ENCODE peak calls at places on chromosomes 4 and X, in seven cellular contexts. One of them, this sample, is unnamed.

GRCh38 chrX:41481264-41482109 is 34.3 kb downstream of the NYX start:
- DNase-seq in K562: peak; percentile 66
- DNase-seq in HCT116: peak; percentile 15
- DNase-seq in SK-N-SH: peak; percentile 55
- DNase-seq in GM12878: no peak
- DNase-seq in HepG2: peak; percentile 29
- DNase-seq in H1: no peak
- DNase-seq in this sample: peak; percentile 48

GRCh38 chr4:128869801-128870509 is 60.5 kb downstream of the JADE1 start:
- DNase-seq in K562: no peak
- DNase-seq in HCT116: no peak
- DNase-seq in SK-N-SH: no peak
- DNase-seq in GM12878: no peak
- DNase-seq in HepG2: no peak
- DNase-seq in H1: peak; percentile 22
- DNase-seq in this sample: no peak

GRCh38 chr4:135515295-135515694 is 1313.7 kb upstream of the PABPC4L start:
- DNase-seq in K562: no peak
- DNase-seq in HCT116: no peak
- DNase-seq in SK-N-SH: no peak
- DNase-seq in GM12878: no peak
- DNase-seq in HepG2: no peak
- DNase-seq in H1: no peak
- DNase-seq in this sample: peak; percentile 2

GRCh38 chrX:87663421-87663820 is 145.8 kb downstream of the KLHL4 start:
- DNase-seq in K562: no peak
- DNase-seq in HCT116: no peak
- DNase-seq in SK-N-SH: no peak
- DNase-seq in GM12878: no peak
- DNase-seq in HepG2: no peak
- DNase-seq in H1: no peak
- DNase-seq in this sample: no peak

GRCh38 chr4:47068986-47069385 is 37.6 kb downstream of the GABRB1 start:
- DNase-seq in K562: no peak
- DNase-seq in HCT116: no peak
- DNase-seq in SK-N-SH: no peak
- DNase-seq in GM12878: no peak
- DNase-seq in HepG2: no peak
- DNase-seq in H1: no peak
- DNase-seq in this sample: no peak

GRCh38 chr4:47623916-47624554 is 139.0 kb downstream of the ATP10D start:
- DNase-seq in K562: no peak
- DNase-seq in HCT116: no peak
- DNase-seq in SK-N-SH: no peak
- DNase-seq in GM12878: no peak
- DNase-seq in HepG2: no peak
- DNase-seq in H1: no peak
- DNase-seq in this sample: no peak

GRCh38 chr4:77349796-77350195 is 192.8 kb downstream of the CCNG2 start:
- DNase-seq in K562: no peak
- DNase-seq in HCT116: no peak
- DNase-seq in SK-N-SH: no peak
- DNase-seq in GM12878: no peak
- DNase-seq in HepG2: no peak
- DNase-seq in H1: no peak
- DNase-seq in this sample: no peak

GRCh38 chr4:109658871-109659410 is 44.3 kb downstream of the CASP6 start:
- DNase-seq in K562: no peak
- DNase-seq in HCT116: no peak
- DNase-seq in SK-N-SH: no peak
- DNase-seq in GM12878: no peak
- DNase-seq in HepG2: no peak
- DNase-seq in H1: no peak
- DNase-seq in this sample: no peak

GRCh38 chrX:36422368-36422767 is 502.8 kb downstream of the CFAP47 start:
- DNase-seq in K562: no peak
- DNase-seq in HCT116: no peak
- DNase-seq in SK-N-SH: no peak
- DNase-seq in GM12878: no peak
- DNase-seq in HepG2: no peak
- DNase-seq in H1: no peak
- DNase-seq in this sample: no peak

GRCh38 chr4:111847256-111848108 is 297.8 kb upstream of the FAM241A start:
- DNase-seq in K562: no peak
- DNase-seq in HCT116: no peak
- DNase-seq in SK-N-SH: no peak
- DNase-seq in GM12878: no peak
- DNase-seq in HepG2: peak; percentile 6
- DNase-seq in H1: no peak
- DNase-seq in this sample: no peak

GRCh38 chrX:153925739-153926593 is at the start of gene ARHGAP4:
- DNase-seq in K562: peak; percentile 74
- DNase-seq in HCT116: peak; percentile 37
- DNase-seq in SK-N-SH: no peak
- DNase-seq in GM12878: no peak
- DNase-seq in HepG2: no peak
- DNase-seq in H1: no peak
- DNase-seq in this sample: no peak

GRCh38 chrX:68440438-68440837 is 7.1 kb upstream of the OPHN1 start:
- DNase-seq in K562: no peak
- DNase-seq in HCT116: no peak
- DNase-seq in SK-N-SH: no peak
- DNase-seq in GM12878: no peak
- DNase-seq in HepG2: no peak
- DNase-seq in H1: no peak
- DNase-seq in this sample: no peak

GRCh38 chrX:149074429-149074828 is 430.7 kb downstream of the IDS start:
- DNase-seq in K562: no peak
- DNase-seq in HCT116: no peak
- DNase-seq in SK-N-SH: no peak
- DNase-seq in GM12878: peak; percentile 7
- DNase-seq in HepG2: no peak
- DNase-seq in H1: no peak
- DNase-seq in this sample: no peak

GRCh38 chrX:72052415-72053090 is 79.2 kb downstream of the RTL5 start:
- DNase-seq in K562: no peak
- DNase-seq in HCT116: no peak
- DNase-seq in SK-N-SH: no peak
- DNase-seq in GM12878: no peak
- DNase-seq in HepG2: no peak
- DNase-seq in H1: no peak
- DNase-seq in this sample: no peak

GRCh38 chr4:186845137-186845842 is 121.6 kb upstream of the FAT1 start:
- DNase-seq in K562: peak; percentile 72
- DNase-seq in HCT116: peak; percentile 92
- DNase-seq in SK-N-SH: no peak
- DNase-seq in GM12878: no peak
- DNase-seq in HepG2: peak; percentile 20
- DNase-seq in H1: no peak
- DNase-seq in this sample: no peak

GRCh38 chr4:8434251-8435073 is 6.1 kb downstream of the ACOX3 start:
- DNase-seq in K562: no peak
- DNase-seq in HCT116: no peak
- DNase-seq in SK-N-SH: no peak
- DNase-seq in GM12878: no peak
- DNase-seq in HepG2: no peak
- DNase-seq in H1: no peak
- DNase-seq in this sample: no peak

GRCh38 chrX:135112096-135112729 is 8.1 kb downstream of the ETDB start:
- DNase-seq in K562: no peak
- DNase-seq in HCT116: peak; percentile 32
- DNase-seq in SK-N-SH: peak; percentile 33
- DNase-seq in GM12878: no peak
- DNase-seq in HepG2: no peak
- DNase-seq in H1: peak; percentile 58
- DNase-seq in this sample: no peak

GRCh38 chrX:115606861-115607260 is 45.9 kb downstream of the PLS3 start:
- DNase-seq in K562: no peak
- DNase-seq in HCT116: no peak
- DNase-seq in SK-N-SH: no peak
- DNase-seq in GM12878: no peak
- DNase-seq in HepG2: no peak
- DNase-seq in H1: no peak
- DNase-seq in this sample: no peak

GRCh38 chr4:98467627-98468072 is 190.8 kb downstream of the TSPAN5 start:
- DNase-seq in K562: peak; percentile 56
- DNase-seq in HCT116: peak; percentile 80
- DNase-seq in SK-N-SH: peak; percentile 74
- DNase-seq in GM12878: no peak
- DNase-seq in HepG2: peak; percentile 78
- DNase-seq in H1: peak; percentile 69
- DNase-seq in this sample: peak; percentile 45

GRCh38 chr4:169658196-169658595 is 37.8 kb downstream of the CLCN3 start:
- DNase-seq in K562: no peak
- DNase-seq in HCT116: no peak
- DNase-seq in SK-N-SH: no peak
- DNase-seq in GM12878: no peak
- DNase-seq in HepG2: no peak
- DNase-seq in H1: no peak
- DNase-seq in this sample: peak; percentile 18

GRCh38 chrX:2360731-2361130 is 140.0 kb downstream of the DHRSX start:
- DNase-seq in K562: peak; percentile 17
- DNase-seq in HCT116: no peak
- DNase-seq in SK-N-SH: no peak
- DNase-seq in GM12878: no peak
- DNase-seq in HepG2: peak; percentile 8
- DNase-seq in H1: no peak
- DNase-seq in this sample: no peak

GRCh38 chr4:25002679-25003078 is 28.1 kb downstream of the LGI2 start:
- DNase-seq in K562: no peak
- DNase-seq in HCT116: no peak
- DNase-seq in SK-N-SH: no peak
- DNase-seq in GM12878: no peak
- DNase-seq in HepG2: no peak
- DNase-seq in H1: no peak
- DNase-seq in this sample: no peak
- TF ChIP-seq JUND in K562: no peak
- TF ChIP-seq JUND in HCT116: no peak
- TF ChIP-seq JUND in SK-N-SH: no peak
- TF ChIP-seq JUND in GM12878: no peak
- TF ChIP-seq JUND in HepG2: no peak
- TF ChIP-seq JUND in H1: no peak
- TF ChIP-seq JUND in this sample: no peak

DNA sequence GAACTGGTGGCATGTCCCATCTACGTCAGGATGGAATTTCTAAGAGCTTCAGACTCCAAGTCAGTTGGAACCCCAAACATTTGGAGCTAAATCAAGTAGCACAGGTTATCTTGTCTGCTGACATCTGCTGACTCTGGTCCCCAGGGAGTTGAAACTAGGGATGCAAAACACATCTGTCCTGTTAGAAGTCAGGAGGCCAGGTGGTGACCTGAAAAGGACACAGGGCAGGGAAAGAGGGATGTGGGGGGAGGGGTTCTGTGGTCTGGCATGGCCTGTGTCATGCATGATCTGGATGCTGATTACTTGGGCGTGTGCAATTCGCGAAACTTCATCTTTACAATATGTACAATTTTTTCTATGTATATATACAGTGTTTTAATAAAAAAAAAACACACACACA is 55.2 kb downstream of the FHDC1 start:
- DNase-seq in K562: no peak
- DNase-seq in HCT116: no peak
- DNase-seq in SK-N-SH: no peak
- DNase-seq in GM12878: no peak
- DNase-seq in HepG2: no peak
- DNase-seq in H1: no peak
- DNase-seq in this sample: no peak
- TF ChIP-seq JUND in K562: no peak
- TF ChIP-seq JUND in HCT116: no peak
- TF ChIP-seq JUND in SK-N-SH: no peak
- TF ChIP-seq JUND in GM12878: no peak
- TF ChIP-seq JUND in HepG2: no peak
- TF ChIP-seq JUND in H1: no peak
- TF ChIP-seq JUND in this sample: no peak

DNA sequence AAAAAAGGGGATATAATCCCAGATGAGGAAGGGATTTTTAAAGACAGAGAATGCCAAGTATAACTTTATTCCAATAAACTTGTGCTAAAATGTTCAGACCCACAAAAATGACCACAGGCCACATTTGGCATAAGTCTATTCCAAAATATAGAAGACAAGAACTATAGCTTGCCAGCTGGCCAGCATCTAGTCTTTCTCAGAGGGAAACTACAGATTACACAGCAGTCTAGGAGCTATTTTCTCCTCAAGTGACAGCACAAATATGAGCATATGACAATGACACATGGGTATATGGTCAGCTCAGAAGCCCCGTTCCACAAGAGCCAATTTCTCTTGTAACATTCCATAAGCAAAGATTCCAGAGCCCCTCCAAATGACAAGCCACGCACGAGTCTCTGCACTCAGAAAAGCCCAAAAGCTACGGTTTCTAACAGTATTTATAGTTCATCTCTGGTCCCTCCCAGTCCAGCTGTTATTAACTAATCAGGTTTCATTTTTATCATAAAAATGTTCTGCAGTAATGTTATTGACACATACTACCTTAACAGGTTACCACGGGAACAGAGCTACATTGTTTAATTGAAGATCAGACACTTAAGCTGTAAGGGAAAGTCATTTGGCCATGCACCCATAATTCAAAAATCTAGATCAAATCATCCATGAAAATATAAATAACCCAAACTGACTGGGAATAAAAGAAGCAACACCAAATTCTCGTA is 70.3 kb downstream of the RAB28 start:
- DNase-seq in K562: no peak
- DNase-seq in HCT116: no peak
- DNase-seq in SK-N-SH: no peak
- DNase-seq in GM12878: no peak
- DNase-seq in HepG2: no peak
- DNase-seq in H1: no peak
- DNase-seq in this sample: no peak
- TF ChIP-seq JUND in K562: no peak
- TF ChIP-seq JUND in HCT116: no peak
- TF ChIP-seq JUND in SK-N-SH: no peak
- TF ChIP-seq JUND in GM12878: no peak
- TF ChIP-seq JUND in HepG2: no peak
- TF ChIP-seq JUND in H1: no peak
- TF ChIP-seq JUND in this sample: no peak

GRCh38 chrX:9522756-9523155 is 57.9 kb downstream of the TBL1X start:
- DNase-seq in K562: no peak
- DNase-seq in HCT116: no peak
- DNase-seq in SK-N-SH: no peak
- DNase-seq in GM12878: no peak
- DNase-seq in HepG2: no peak
- DNase-seq in H1: no peak
- DNase-seq in this sample: no peak

GRCh38 chrX:9529223-9529622 is 64.4 kb downstream of the TBL1X start:
- DNase-seq in K562: no peak
- DNase-seq in HCT116: no peak
- DNase-seq in SK-N-SH: no peak
- DNase-seq in GM12878: no peak
- DNase-seq in HepG2: no peak
- DNase-seq in H1: no peak
- DNase-seq in this sample: no peak

GRCh38 chrX:9528498-9528897 is 63.6 kb downstream of the TBL1X start:
- DNase-seq in K562: peak; percentile 44
- DNase-seq in HCT116: no peak
- DNase-seq in SK-N-SH: no peak
- DNase-seq in GM12878: no peak
- DNase-seq in HepG2: no peak
- DNase-seq in H1: no peak
- DNase-seq in this sample: no peak

GRCh38 chrX:9526965-9527364 is 62.1 kb downstream of the TBL1X start:
- DNase-seq in K562: no peak
- DNase-seq in HCT116: no peak
- DNase-seq in SK-N-SH: no peak
- DNase-seq in GM12878: no peak
- DNase-seq in HepG2: no peak
- DNase-seq in H1: no peak
- DNase-seq in this sample: no peak

GRCh38 chrX:9525511-9526248 is 60.8 kb downstream of the TBL1X start:
- DNase-seq in K562: no peak
- DNase-seq in HCT116: no peak
- DNase-seq in SK-N-SH: no peak
- DNase-seq in GM12878: no peak
- DNase-seq in HepG2: no peak
- DNase-seq in H1: no peak
- DNase-seq in this sample: no peak
- TF ChIP-seq JUND in K562: no peak
- TF ChIP-seq JUND in HCT116: no peak
- TF ChIP-seq JUND in SK-N-SH: no peak
- TF ChIP-seq JUND in GM12878: no peak
- TF ChIP-seq JUND in HepG2: no peak
- TF ChIP-seq JUND in H1: no peak
- TF ChIP-seq JUND in this sample: no peak

This sample was measured in T47D.